ENCODE peak calls at places on chromosomes 13 and 19, in nine cellular contexts. B is LHCN-M2; Z is stomach; Q is sciatic nerve; A is cerebellum; F is fibroblast of the aortic adventitia; P is stimulated activated CD8-positive, alpha-beta memory T cell treated with anti-CD3 and anti-CD28 coated beads, Interleukin-15, amount 100 ng/mL, for 24 hours; M is naive thymus-derived CD8-positive, alpha-beta T cell; N is mesothelial cell of epicardium. X is an unnamed sample.
A peak's percentile ranks its signal among the peaks of the same experiment; 100 is the strongest.

GRCh38 chr13:86020350-86021002 is 221.3 kb upstream of the SLITRK6 start:
- DNase-seq in B (peak; percentile 20), M (no peak), Q (no peak), F (peak; percentile 39), A (no peak), Z (no peak), N (no peak), P (no peak), X (no peak)

GRCh38 chr13:79802389-79803140 is 321.6 kb downstream of the NDFIP2 start:
- DNase-seq in A (peak; percentile 78), B (no peak), N (no peak), P (no peak), M (no peak), Z (no peak), F (no peak), Q (no peak), X (no peak)

GRCh38 chr19:19239675-19240074 is 27.9 kb downstream of the NCAN start:
- DNase-seq in N (no peak), Q (no peak), B (no peak), P (no peak), A (no peak), F (no peak), M (no peak), Z (no peak), X (no peak)

GRCh38 chr19:29323972-29324680 is 111.2 kb upstream of the UQCRFS1 start:
- DNase-seq in N (no peak), A (no peak), Z (no peak), P (no peak), B (no peak), Q (no peak), F (no peak), M (no peak), X (no peak)

GRCh38 chr19:57566396-57567256 is 7.0 kb upstream of the ZNF550 start:
- DNase-seq in F (peak; percentile 38), Z (no peak), A (no peak), N (no peak), Q (no peak), B (peak; percentile 48), M (no peak), P (no peak), X (no peak)

GRCh38 chr13:41456768-41457588 is at the start of gene RGCC:
- DNase-seq in Z (peak; percentile 79), A (peak; percentile 41), F (no peak), M (peak; percentile 97), Q (peak; percentile 88), N (peak; percentile 67), P (peak; percentile 79), B (peak; percentile 22), X (peak; percentile 85)

GRCh38 chr13:90956036-90956435 is 391.5 kb upstream of the MIR17HG start:
- DNase-seq in A (no peak), F (no peak), Z (no peak), M (no peak), P (no peak), N (no peak), Q (no peak), B (no peak), X (no peak)

GRCh38 chr19:49114630-49115363 is 627 bp downstream of the LIN7B start:
- DNase-seq in F (peak; percentile 47), A (peak; percentile 88), N (peak; percentile 75), P (peak; percentile 31), Z (peak; percentile 65), B (peak; percentile 50), Q (peak; percentile 81), M (peak; percentile 28), X (no peak)

GRCh38 chr19:47623921-47624391 is 15.0 kb downstream of the BICRA start:
- DNase-seq in P (no peak), B (no peak), A (no peak), F (no peak), Z (no peak), N (no peak), Q (no peak), M (no peak), X (no peak)

GRCh38 chr13:27860743-27861142 is 59.1 kb upstream of the PDX1 start:
- DNase-seq in A (no peak), B (no peak), Z (no peak), Q (no peak), M (no peak), F (no peak), P (no peak), N (no peak), X (no peak)

GRCh38 chr19:5893907-5894703 is 9.5 kb downstream of the NDUFA11 start:
- DNase-seq in N (no peak), M (no peak), Z (no peak), Q (no peak), A (no peak), F (no peak), P (no peak), B (no peak), X (no peak)

GRCh38 chr19:10503002-10503789 is at the start of gene KEAP1:
- DNase-seq in A (peak; percentile 51), M (no peak), B (no peak), P (no peak), Q (peak; percentile 73), N (peak; percentile 58), F (peak; percentile 18), Z (peak; percentile 38), X (no peak)

GRCh38 chr19:4454952-4455738 is 2.4 kb downstream of the UBXN6 start:
- DNase-seq in B (peak; percentile 51), F (peak; percentile 82), M (no peak), A (peak; percentile 59), Z (no peak), N (no peak), Q (no peak), P (no peak), X (no peak)

GRCh38 chr13:89750371-89750770 is 1597.1 kb upstream of the MIR17HG start:
- DNase-seq in M (no peak), Z (no peak), N (no peak), Q (no peak), B (no peak), F (no peak), P (no peak), A (no peak), X (no peak)

GRCh38 chr13:79659161-79659560 is 178.2 kb downstream of the NDFIP2 start:
- DNase-seq in A (no peak), M (no peak), P (no peak), B (peak; percentile 94), F (peak; percentile 81), Q (no peak), N (no peak), Z (no peak), X (no peak)

GRCh38 chr19:13692096-13692495 is 72.2 kb upstream of the MRI1 start:
- DNase-seq in F (peak; percentile 85), P (no peak), Q (no peak), Z (no peak), A (peak; percentile 48), M (no peak), N (no peak), B (peak; percentile 89), X (no peak)

GRCh38 chr19:19600793-19601346 is 17.6 kb downstream of the PBX4 start:
- DNase-seq in Z (no peak), B (no peak), Q (no peak), P (no peak), A (no peak), N (no peak), F (no peak), M (no peak), X (no peak)

GRCh38 chr13:40149611-40150283 is 494.3 kb downstream of the COG6 start:
- DNase-seq in B (peak; percentile 85), Z (no peak), P (no peak), Q (no peak), A (no peak), M (no peak), F (peak; percentile 89), N (no peak), X (no peak)

GRCh38 chr13:51252954-51253531 is 30.8 kb downstream of the FAM124A start:
- DNase-seq in P (no peak), N (no peak), A (no peak), F (peak; percentile 21), Q (no peak), B (no peak), M (no peak), Z (no peak), X (peak; percentile 2)

GRCh38 chr19:53872762-53873161 is 5.1 kb downstream of the MYADM start:
- DNase-seq in P (no peak), B (no peak), A (no peak), F (no peak), Q (no peak), N (no peak), M (no peak), Z (no peak), X (no peak)

GRCh38 chr19:1401138-1401888 is at the start of gene GAMT:
- DNase-seq in P (peak; percentile 39), B (peak; percentile 36), Q (no peak), F (no peak), M (peak; percentile 44), Z (no peak), A (peak; percentile 77), N (no peak), X (peak; percentile 55)

GRCh38 chr13:113851826-113852535 is 11.9 kb downstream of the GAS6 start:
- DNase-seq in B (no peak), N (no peak), M (no peak), A (no peak), Z (no peak), F (no peak), P (no peak), Q (no peak), X (no peak)

GRCh38 chr13:95797016-95797415 is 120.1 kb downstream of the DNAJC3 start:
- DNase-seq in F (no peak), Q (no peak), B (no peak), P (no peak), N (no peak), A (no peak), Z (no peak), M (no peak), X (no peak)

GRCh38 chr19:23991170-23991569 is 76.5 kb downstream of the ZNF726 start:
- DNase-seq in P (no peak), N (no peak), Z (peak; percentile 83), F (peak; percentile 4), Q (no peak), A (no peak), M (no peak), B (peak; percentile 26), X (no peak)

GRCh38 chr19:46546194-46546896 is 50.7 kb upstream of the PNMA8B start:
- DNase-seq in P (no peak), Z (peak; percentile 60), B (no peak), N (no peak), M (no peak), F (peak; percentile 16), A (no peak), Q (peak; percentile 63), X (no peak)

GRCh38 chr13:53473397-53473796 is 444.8 kb downstream of the OLFM4 start:
- DNase-seq in A (no peak), Q (no peak), M (no peak), P (no peak), N (no peak), Z (no peak), F (no peak), B (no peak), X (no peak)

GRCh38 chr19:48779636-48780035 is 24.3 kb downstream of the FGF21 start:
- DNase-seq in P (no peak), F (no peak), Z (no peak), B (no peak), A (no peak), N (no peak), Q (no peak), M (no peak), X (no peak)